ENCODE peak calls at places on chromosome 4, in six cellular contexts. One of them, this sample, is unnamed.

GRCh38 chr4:106481801-106482200 is 113.2 kb upstream of the GIMD1 start:
- DNase-seq in Panc1: no peak
- DNase-seq in AG04449: no peak
- DNase-seq in astrocyte of the spinal cord: no peak
- DNase-seq in NB4: no peak
- DNase-seq in AG09309: no peak
- DNase-seq in this sample: no peak

GRCh38 chr4:15336410-15337184 is 91.2 kb upstream of the C1QTNF7 start:
- DNase-seq in Panc1: no peak
- DNase-seq in AG04449: peak; percentile 58
- DNase-seq in astrocyte of the spinal cord: peak; percentile 91
- DNase-seq in NB4: no peak
- DNase-seq in AG09309: no peak
- DNase-seq in this sample: peak; percentile 90

GRCh38 chr4:151430737-151431457 is 21.9 kb downstream of the FHIP1A start:
- DNase-seq in Panc1: no peak
- DNase-seq in AG04449: no peak
- DNase-seq in astrocyte of the spinal cord: no peak
- DNase-seq in NB4: no peak
- DNase-seq in AG09309: no peak
- DNase-seq in this sample: no peak

GRCh38 chr4:42600578-42600977 is 56.3 kb downstream of the ATP8A1 start:
- DNase-seq in Panc1: no peak
- DNase-seq in AG04449: no peak
- DNase-seq in astrocyte of the spinal cord: no peak
- DNase-seq in NB4: no peak
- DNase-seq in AG09309: no peak
- DNase-seq in this sample: no peak

GRCh38 chr4:83025563-83025962 is 9.4 kb upstream of the COPS4 start:
- DNase-seq in Panc1: no peak
- DNase-seq in AG04449: no peak
- DNase-seq in astrocyte of the spinal cord: no peak
- DNase-seq in NB4: no peak
- DNase-seq in AG09309: no peak
- DNase-seq in this sample: no peak

GRCh38 chr4:54384563-54384962 is 155.5 kb downstream of the PDGFRA start:
- DNase-seq in Panc1: no peak
- DNase-seq in AG04449: no peak
- DNase-seq in astrocyte of the spinal cord: peak; percentile 50
- DNase-seq in NB4: peak; percentile 43
- DNase-seq in AG09309: peak; percentile 14
- DNase-seq in this sample: no peak

GRCh38 chr4:21949073-21949457 is 493 bp upstream of the KCNIP4 start:
- DNase-seq in Panc1: no peak
- DNase-seq in AG04449: no peak
- DNase-seq in astrocyte of the spinal cord: no peak
- DNase-seq in NB4: no peak
- DNase-seq in AG09309: no peak
- DNase-seq in this sample: no peak

GRCh38 chr4:46389301-46389761 is 597 bp downstream of the GABRA2 start:
- DNase-seq in Panc1: no peak
- DNase-seq in AG04449: no peak
- DNase-seq in astrocyte of the spinal cord: peak; percentile 25
- DNase-seq in NB4: no peak
- DNase-seq in AG09309: no peak
- DNase-seq in this sample: no peak

GRCh38 chr4:113996599-113997177 is 17.2 kb upstream of the ARSJ start:
- DNase-seq in Panc1: no peak
- DNase-seq in AG04449: no peak
- DNase-seq in astrocyte of the spinal cord: no peak
- DNase-seq in NB4: no peak
- DNase-seq in AG09309: no peak
- DNase-seq in this sample: no peak

GRCh38 chr4:10160280-10160856 is 43.8 kb upstream of the WDR1 start:
- DNase-seq in Panc1: no peak
- DNase-seq in AG04449: no peak
- DNase-seq in astrocyte of the spinal cord: no peak
- DNase-seq in NB4: peak; percentile 62
- DNase-seq in AG09309: no peak
- DNase-seq in this sample: no peak

GRCh38 chr4:139798456-139798855 is 132.8 kb downstream of the MGST2 start:
- DNase-seq in Panc1: no peak
- DNase-seq in AG04449: no peak
- DNase-seq in astrocyte of the spinal cord: no peak
- DNase-seq in NB4: no peak
- DNase-seq in AG09309: no peak
- DNase-seq in this sample: no peak

DNA sequence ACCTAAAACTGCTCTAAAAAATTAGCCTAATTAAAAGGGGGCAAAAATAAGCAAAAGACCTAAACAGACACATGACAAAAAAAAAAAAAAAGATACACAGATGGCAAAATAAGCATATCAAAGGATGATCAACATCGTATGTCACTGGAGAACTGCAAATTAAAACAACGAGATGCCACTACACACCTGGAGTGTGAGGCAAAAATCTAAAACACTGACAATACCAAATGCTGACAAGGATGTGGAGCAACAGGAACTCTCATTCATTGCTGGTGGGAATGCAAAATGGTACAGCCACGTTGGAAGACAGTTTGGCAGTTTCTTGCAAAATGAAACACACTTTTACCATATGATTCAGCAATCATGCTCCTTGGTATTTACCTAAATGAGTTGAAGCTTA is 64.2 kb downstream of the RWDD4 start:
- DNase-seq in Panc1: no peak
- DNase-seq in AG04449: no peak
- DNase-seq in astrocyte of the spinal cord: no peak
- DNase-seq in NB4: no peak
- DNase-seq in AG09309: no peak
- DNase-seq in this sample: no peak
- H3K4me3 ChIP-seq in Panc1: no peak overlapping the region
- H3K4me3 ChIP-seq in AG04449: no peak overlapping the region
- H3K4me3 ChIP-seq in astrocyte of the spinal cord: no peak overlapping the region
- H3K4me3 ChIP-seq in NB4: no peak overlapping the region
- H3K4me3 ChIP-seq in AG09309: no peak overlapping the region
- H3K4me3 ChIP-seq in this sample: no peak overlapping the region

GRCh38 chr4:85774489-85774888 is 299.5 kb downstream of the ARHGAP24 start:
- DNase-seq in Panc1: no peak
- DNase-seq in AG04449: no peak
- DNase-seq in astrocyte of the spinal cord: no peak
- DNase-seq in NB4: no peak
- DNase-seq in AG09309: no peak
- DNase-seq in this sample: no peak

GRCh38 chr4:85776579-85776978 is 301.6 kb downstream of the ARHGAP24 start:
- DNase-seq in Panc1: no peak
- DNase-seq in AG04449: no peak
- DNase-seq in astrocyte of the spinal cord: peak; percentile 56
- DNase-seq in NB4: no peak
- DNase-seq in AG09309: no peak
- DNase-seq in this sample: no peak

GRCh38 chr4:85777908-85778808 is 303.2 kb downstream of the ARHGAP24 start:
- DNase-seq in Panc1: no peak
- DNase-seq in AG04449: no peak
- DNase-seq in astrocyte of the spinal cord: peak; percentile 67
- DNase-seq in NB4: peak; percentile 1
- DNase-seq in AG09309: no peak
- DNase-seq in this sample: peak; percentile 68

GRCh38 chr4:85774000-85774399 is 299.1 kb downstream of the ARHGAP24 start:
- DNase-seq in Panc1: no peak
- DNase-seq in AG04449: no peak
- DNase-seq in astrocyte of the spinal cord: no peak
- DNase-seq in NB4: no peak
- DNase-seq in AG09309: no peak
- DNase-seq in this sample: no peak

GRCh38 chr4:85776091-85776490 is 301.1 kb downstream of the ARHGAP24 start:
- DNase-seq in Panc1: no peak
- DNase-seq in AG04449: no peak
- DNase-seq in astrocyte of the spinal cord: peak; percentile 51
- DNase-seq in NB4: no peak
- DNase-seq in AG09309: no peak
- DNase-seq in this sample: no peak
- H3K4me3 ChIP-seq in Panc1: no peak overlapping the region
- H3K4me3 ChIP-seq in AG04449: no peak overlapping the region
- H3K4me3 ChIP-seq in astrocyte of the spinal cord: no peak overlapping the region
- H3K4me3 ChIP-seq in NB4: no peak overlapping the region
- H3K4me3 ChIP-seq in AG09309: no peak overlapping the region
- H3K4me3 ChIP-seq in this sample: no peak overlapping the region

GRCh38 chr4:55879224-55879623 is 25.8 kb downstream of the EXOC1 start:
- DNase-seq in Panc1: no peak
- DNase-seq in AG04449: no peak
- DNase-seq in astrocyte of the spinal cord: no peak
- DNase-seq in NB4: no peak
- DNase-seq in AG09309: no peak
- DNase-seq in this sample: no peak
- H3K4me3 ChIP-seq in Panc1: no peak overlapping the region
- H3K4me3 ChIP-seq in AG04449: no peak overlapping the region
- H3K4me3 ChIP-seq in astrocyte of the spinal cord: no peak overlapping the region
- H3K4me3 ChIP-seq in NB4: no peak overlapping the region
- H3K4me3 ChIP-seq in AG09309: no peak overlapping the region
- H3K4me3 ChIP-seq in this sample: no peak overlapping the region

GRCh38 chr4:7653510-7654414 is 219.0 kb upstream of the PSAPL1 start:
- DNase-seq in Panc1: no peak
- DNase-seq in AG04449: no peak
- DNase-seq in astrocyte of the spinal cord: no peak
- DNase-seq in NB4: peak; percentile 44
- DNase-seq in AG09309: no peak
- DNase-seq in this sample: no peak
- H3K4me3 ChIP-seq in Panc1: no peak overlapping the region
- H3K4me3 ChIP-seq in AG04449: no peak overlapping the region
- H3K4me3 ChIP-seq in astrocyte of the spinal cord: no peak overlapping the region
- H3K4me3 ChIP-seq in NB4: no peak overlapping the region
- H3K4me3 ChIP-seq in AG09309: no peak overlapping the region
- H3K4me3 ChIP-seq in this sample: no peak overlapping the region

GRCh38 chr4:165326831-165327210 is 648 bp upstream of the MSMO1 start:
- DNase-seq in Panc1: no peak
- DNase-seq in AG04449: no peak
- DNase-seq in astrocyte of the spinal cord: no peak
- DNase-seq in NB4: peak; percentile 52
- DNase-seq in AG09309: no peak
- DNase-seq in this sample: no peak

GRCh38 chr4:165324918-165325304 is 2.6 kb upstream of the MSMO1 start:
- DNase-seq in Panc1: no peak
- DNase-seq in AG04449: no peak
- DNase-seq in astrocyte of the spinal cord: no peak
- DNase-seq in NB4: no peak
- DNase-seq in AG09309: no peak
- DNase-seq in this sample: no peak

GRCh38 chr4:165324203-165324917 is 3.1 kb upstream of the MSMO1 start:
- DNase-seq in Panc1: no peak
- DNase-seq in AG04449: no peak
- DNase-seq in astrocyte of the spinal cord: no peak
- DNase-seq in NB4: no peak
- DNase-seq in AG09309: no peak
- DNase-seq in this sample: no peak

GRCh38 chr4:165327211-165328100 is at the start of gene MSMO1:
- DNase-seq in Panc1: peak; percentile 89
- DNase-seq in AG04449: peak; percentile 90
- DNase-seq in astrocyte of the spinal cord: peak; percentile 99
- DNase-seq in NB4: peak; percentile 99
- DNase-seq in AG09309: peak; percentile 93
- DNase-seq in this sample: peak; percentile 84

DNA sequence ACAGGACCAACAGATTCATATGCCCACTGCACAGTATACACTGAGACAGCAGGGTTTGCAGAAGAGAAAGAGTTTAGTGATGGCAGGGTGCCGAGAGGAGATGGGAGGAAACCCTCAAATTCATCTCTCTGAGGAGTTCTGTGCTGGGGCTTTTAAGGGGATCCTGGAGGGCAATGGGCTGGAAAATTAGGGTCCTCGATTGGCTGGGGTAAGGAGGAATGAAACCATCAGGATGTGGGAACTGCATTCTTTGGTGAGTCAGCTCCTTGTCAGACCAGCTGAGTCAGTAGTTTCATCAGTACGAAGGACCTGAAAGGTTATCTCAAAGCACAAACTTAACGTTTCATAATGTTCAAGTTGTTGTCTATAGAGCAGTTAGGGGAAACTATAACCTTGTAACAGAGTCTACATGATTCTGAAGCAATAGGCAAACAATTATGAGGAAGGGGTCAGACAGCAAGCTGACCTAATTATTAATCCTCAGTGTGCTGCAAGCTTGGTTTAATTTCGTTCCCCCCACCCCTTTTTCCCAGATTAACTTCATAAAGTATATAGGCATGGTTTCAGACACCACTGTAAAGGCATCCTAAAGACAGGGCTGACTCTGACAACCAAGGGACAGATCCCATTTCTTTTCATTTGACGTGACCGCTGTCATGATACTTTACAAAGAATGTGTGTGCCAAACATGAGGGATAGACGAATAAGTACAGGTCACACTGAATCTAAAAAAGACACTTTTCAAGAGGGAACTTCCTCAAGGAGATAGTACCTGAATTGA is 1.5 kb upstream of the MSMO1 start:
- DNase-seq in Panc1: peak; percentile 66
- DNase-seq in AG04449: peak; percentile 46
- DNase-seq in astrocyte of the spinal cord: peak; percentile 84
- DNase-seq in NB4: peak; percentile 84
- DNase-seq in AG09309: no peak
- DNase-seq in this sample: peak; percentile 52
- H3K4me3 ChIP-seq in Panc1: peak overlapping the region; percentile 94
- H3K4me3 ChIP-seq in AG04449: peak overlapping the region; percentile 66
- H3K4me3 ChIP-seq in astrocyte of the spinal cord: no peak overlapping the region
- H3K4me3 ChIP-seq in NB4: peak overlapping the region; percentile 71
- H3K4me3 ChIP-seq in AG09309: no peak overlapping the region
- H3K4me3 ChIP-seq in this sample: peak overlapping the region; percentile 72

DNA sequence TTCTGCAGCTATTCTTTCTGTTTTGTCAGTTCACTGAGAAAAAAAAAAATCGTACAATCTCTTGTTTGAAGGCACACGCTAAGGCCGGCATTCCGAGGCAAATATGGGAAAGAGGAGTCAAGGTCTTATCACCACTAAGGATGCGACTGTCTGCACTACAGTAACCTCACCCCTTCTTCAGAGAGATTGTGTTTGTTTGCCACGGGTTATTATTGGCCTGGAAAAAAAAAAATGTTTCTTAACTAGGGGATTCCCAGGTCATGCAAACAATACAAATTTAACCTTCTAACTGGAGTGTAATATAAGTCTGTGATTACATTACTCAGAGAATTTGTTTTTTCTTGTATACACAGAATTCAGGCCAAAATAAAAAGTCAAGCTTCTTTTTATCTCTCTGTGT is 168.3 kb downstream of the TMA16 start:
- DNase-seq in Panc1: no peak
- DNase-seq in AG04449: no peak
- DNase-seq in astrocyte of the spinal cord: no peak
- DNase-seq in NB4: no peak
- DNase-seq in AG09309: no peak
- DNase-seq in this sample: no peak
- H3K4me3 ChIP-seq in Panc1: no peak overlapping the region
- H3K4me3 ChIP-seq in AG04449: no peak overlapping the region
- H3K4me3 ChIP-seq in astrocyte of the spinal cord: no peak overlapping the region
- H3K4me3 ChIP-seq in NB4: no peak overlapping the region
- H3K4me3 ChIP-seq in AG09309: no peak overlapping the region
- H3K4me3 ChIP-seq in this sample: no peak overlapping the region